ENCODE peak calls at places on chromosomes 12 and 14, in nine cellular contexts. P is stomach, W is prostate gland, E is sigmoid colon, I is HepG2, R is H1, T is HCT116, A is endothelial cell of umbilical vein, D is suprapubic skin. O is an unnamed sample.

GRCh38 chr14:96470331-96470730 is 31.9 kb upstream of the PAPOLA start:
- DNase-seq in E (no peak), W (no peak), A (no peak), D (no peak), T (peak), R (no peak), I (no peak), P (no peak), O (no peak)

GRCh38 chr12:21891763-21892217 is 49.4 kb downstream of the ABCC9 start:
- DNase-seq in I (no peak), P (no peak), W (no peak), D (peak), T (no peak), A (no peak), R (no peak), E (peak), O (no peak)

GRCh38 chr12:14418526-14418925 is 53.0 kb downstream of the ATF7IP start:
- DNase-seq in E (no peak), I (no peak), T (no peak), P (no peak), D (no peak), R (no peak), W (no peak), A (peak), O (no peak)

GRCh38 chr14:61466249-61466904 is 145.0 kb downstream of the PRKCH start:
- DNase-seq in E (peak), D (no peak), W (no peak), T (no peak), R (peak), I (peak), P (no peak), A (peak), O (peak)

GRCh38 chr12:14424545-14424944 is 59.1 kb downstream of the ATF7IP start:
- DNase-seq in E (no peak), P (no peak), A (no peak), W (no peak), R (no peak), T (no peak), D (no peak), I (no peak), O (no peak)

GRCh38 chr12:28963554-28963953 is 185.5 kb upstream of the FAR2 start:
- DNase-seq in T (peak), R (no peak), W (no peak), E (no peak), A (peak), P (no peak), D (no peak), I (no peak), O (no peak)

GRCh38 chr14:68637106-68638021 is 155.5 kb downstream of the ZFP36L1 start:
- DNase-seq in P (no peak), A (no peak), E (peak), D (peak), R (no peak), W (no peak), T (no peak), I (no peak), O (no peak)

GRCh38 chr12:57258977-57259970 is 8.3 kb upstream of the STAC3 start:
- DNase-seq in D (no peak), E (no peak), P (peak), A (no peak), T (no peak), R (no peak), I (no peak), W (no peak), O (no peak)

GRCh38 chr12:111275308-111275707 is 93.6 kb downstream of the PHETA1 start:
- DNase-seq in W (no peak), T (no peak), P (no peak), E (no peak), A (no peak), I (no peak), D (no peak), R (no peak), O (no peak)

GRCh38 chr14:71319646-71320045 is 412.4 kb downstream of the PCNX1 start:
- DNase-seq in W (no peak), T (no peak), I (no peak), D (no peak), E (no peak), A (no peak), P (no peak), R (no peak), O (no peak)

GRCh38 chr12:48157889-48158370 is 615 bp upstream of the ASB8 start:
- DNase-seq in I (no peak), W (no peak), E (no peak), P (no peak), R (no peak), D (no peak), T (no peak), A (no peak), O (no peak)

GRCh38 chr12:123744836-123745235 is 17.3 kb upstream of the DNAH10 start:
- DNase-seq in E (peak), D (no peak), A (no peak), W (no peak), T (no peak), P (no peak), R (no peak), I (no peak), O (no peak)

GRCh38 chr12:7108042-7108927 is 729 bp downstream of the C1RL start:
- DNase-seq in I (peak), P (peak), A (peak), W (peak), R (no peak), T (peak), D (peak), E (peak), O (peak)

GRCh38 chr12:67981236-67982164 is 7.7 kb upstream of the IFNG-AS1 start:
- DNase-seq in A (no peak), R (no peak), E (no peak), I (no peak), W (no peak), P (no peak), D (no peak), T (peak), O (no peak)

GRCh38 chr12:81530352-81530751 is 228.8 kb downstream of the PPFIA2 start:
- DNase-seq in E (no peak), A (no peak), T (no peak), P (no peak), D (no peak), R (no peak), W (no peak), I (no peak), O (no peak)

GRCh38 chr12:11542599-11542998 is 106.9 kb upstream of the ETV6 start:
- DNase-seq in I (no peak), P (no peak), W (no peak), D (no peak), E (no peak), T (no peak), A (no peak), R (no peak), O (no peak)

GRCh38 chr12:77442633-77443032 is 377.3 kb upstream of the E2F7 start:
- DNase-seq in P (no peak), R (no peak), D (no peak), I (no peak), E (no peak), W (no peak), A (no peak), T (no peak), O (no peak)

GRCh38 chr12:54463484-54463883 is 9.9 kb downstream of the GTSF1 start:
- DNase-seq in P (no peak), W (no peak), R (no peak), D (no peak), I (no peak), T (no peak), A (no peak), E (no peak), O (no peak)

GRCh38 chr12:97748298-97748697 is 285.7 kb downstream of the RMST start:
- DNase-seq in A (no peak), R (no peak), E (no peak), I (no peak), T (no peak), P (no peak), W (peak), D (no peak), O (no peak)

GRCh38 chr14:68576496-68577244 is 216.2 kb downstream of the ZFP36L1 start:
- DNase-seq in R (no peak), E (no peak), D (no peak), T (peak), A (peak), W (no peak), P (no peak), I (peak), O (no peak)

GRCh38 chr12:42981379-42981778 is 391.8 kb upstream of the PRICKLE1 start:
- DNase-seq in A (no peak), E (no peak), T (no peak), R (no peak), P (no peak), W (no peak), D (no peak), I (no peak), O (no peak)

GRCh38 chr12:26114720-26115406 is 10.0 kb downstream of the BHLHE41 start:
- DNase-seq in I (no peak), T (no peak), W (no peak), A (no peak), P (no peak), R (no peak), E (no peak), D (peak), O (no peak)

GRCh38 chr14:85250369-85250768 is 279.6 kb upstream of the FLRT2 start:
- DNase-seq in E (no peak), R (peak), D (no peak), I (no peak), P (no peak), T (no peak), W (no peak), A (peak), O (no peak)

GRCh38 chr14:21015312-21015711 is 9.5 kb downstream of the NDRG2 start:
- DNase-seq in D (no peak), T (no peak), A (no peak), I (no peak), W (no peak), R (no peak), E (no peak), P (no peak), O (no peak)

GRCh38 chr12:70002097-70002911 is 177.3 kb downstream of the MYRFL start:
- DNase-seq in E (peak), D (no peak), I (no peak), W (no peak), R (no peak), A (no peak), T (no peak), P (no peak), O (no peak)

GRCh38 chr14:49594347-49595089 is 4.2 kb upstream of the LRR1 start:
- DNase-seq in D (no peak), A (peak), E (no peak), T (no peak), I (no peak), P (no peak), W (no peak), R (no peak), O (peak)

GRCh38 chr12:26817183-26817591 is 15.8 kb downstream of the ITPR2 start:
- DNase-seq in A (no peak), T (no peak), I (no peak), D (no peak), R (no peak), P (no peak), W (no peak), E (no peak), O (no peak)

GRCh38 chr14:21902561-21903199 is 229.1 kb upstream of the OR4E1 start:
- DNase-seq in W (no peak), P (no peak), E (no peak), T (no peak), A (peak), I (no peak), D (no peak), R (no peak), O (no peak)

GRCh38 chr14:74682169-74682952 is 30.5 kb downstream of the AREL1 start:
- DNase-seq in I (peak), W (no peak), A (no peak), T (no peak), P (no peak), E (no peak), D (no peak), R (no peak), O (no peak)

GRCh38 chr14:66509874-66510273 is 1.9 kb downstream of the GPHN start:
- DNase-seq in A (no peak), P (no peak), W (no peak), E (no peak), R (no peak), T (no peak), I (no peak), D (no peak), O (no peak)
- H3K27ac ChIP-seq in A (no peak), P (no peak), W (no peak), E (peak), R (no peak), T (no peak), I (no peak), D (no peak), O (no peak)

GRCh38 chr14:102081231-102082080 is 5.4 kb downstream of the HSP90AA1 start:
- DNase-seq in R (no peak), A (no peak), E (no peak), T (no peak), D (no peak), W (no peak), I (no peak), P (no peak), O (no peak)
- TF ChIP-seq POLR2A in R (no peak), A (no peak), E (no peak), T (no peak), D (no peak), W (no peak), I (no peak), P (no peak), O (no peak)

DNA sequence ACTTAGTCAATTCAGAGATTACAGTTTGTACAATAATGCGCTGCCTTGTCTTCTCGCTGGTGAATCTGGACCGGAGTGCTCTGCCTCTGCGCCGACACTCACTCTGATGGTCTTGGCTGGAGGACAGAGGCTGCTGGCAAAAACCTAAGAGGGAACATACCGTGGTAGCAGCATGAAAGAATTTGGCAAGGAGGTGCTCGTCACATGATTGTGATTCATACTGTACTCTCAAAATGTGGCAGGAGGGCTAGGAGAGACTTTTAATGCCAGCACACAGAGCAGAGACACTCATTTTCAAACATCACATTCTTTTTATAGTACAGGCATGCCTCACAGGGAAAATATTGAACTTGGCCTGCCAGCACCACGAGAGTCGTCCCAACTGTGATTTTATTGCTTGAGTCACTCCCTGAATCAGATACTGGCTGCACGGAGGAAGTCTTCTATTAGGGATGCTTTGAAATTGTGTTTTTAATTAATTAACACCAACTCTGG is 67.8 kb downstream of the HMGA2 start:
- DNase-seq in E (peak), W (peak), T (peak), A (peak), R (no peak), I (no peak), P (peak), D (peak), O (no peak)
- TF ChIP-seq POLR2AphosphoS5 in E (peak), W (peak), T (peak), A (peak), R (no peak), I (no peak), P (peak), D (no peak), O (peak)

GRCh38 chr12:91123236-91123635 is 11.9 kb upstream of the LUM start:
- DNase-seq in P (no peak), D (no peak), W (no peak), T (no peak), E (no peak), R (no peak), I (no peak), A (no peak), O (no peak)
- H3K27ac ChIP-seq in P (no peak), D (no peak), W (no peak), T (no peak), E (no peak), R (no peak), I (no peak), A (no peak), O (no peak)

GRCh38 chr12:119178544-119179334 is at the start of gene HSPB8:
- DNase-seq in T (peak), I (peak), R (no peak), E (peak), A (peak), P (peak), D (peak), W (peak), O (peak)
- TF ChIP-seq POLR2A in T (no peak), I (no peak), R (no peak), E (peak), A (peak), P (no peak), D (peak), W (no peak), O (peak)